ENCODE peak calls at places on chromosomes 12 and 14, in ten cellular contexts. D, H, G, N, L, O, R, X, U and V are unnamed samples.

GRCh38 chr12:104498211-104498801 is 41.6 kb downstream of the CHST11 start:
- DNase-seq in N (no peak), H (no peak), G (no peak), U (no peak), R (no peak), D (no peak), L (no peak), O (peak), X (peak), V (no peak)

GRCh38 chr14:97120204-97121120 is 323.3 kb downstream of the VRK1 start:
- DNase-seq in H (peak), X (peak), N (no peak), O (no peak), G (no peak), R (no peak), U (peak), D (no peak), L (no peak), V (no peak)

GRCh38 chr12:100794441-100795192 is at the start of gene ANO4:
- DNase-seq in L (peak), H (no peak), O (no peak), N (peak), G (peak), D (no peak), R (no peak), U (no peak), X (peak), V (no peak)

GRCh38 chr14:34338056-34338455 is 124.0 kb downstream of the SPTSSA start:
- DNase-seq in X (no peak), U (no peak), G (no peak), D (no peak), R (no peak), O (no peak), H (no peak), N (no peak), L (no peak), V (no peak)

GRCh38 chr12:96327346-96327745 is 72.9 kb downstream of the CDK17 start:
- DNase-seq in R (no peak), N (no peak), U (no peak), H (peak), L (no peak), O (no peak), D (no peak), G (no peak), X (no peak), V (no peak)

GRCh38 chr12:100672075-100672592 is 98.7 kb downstream of the GAS2L3 start:
- DNase-seq in N (no peak), U (no peak), R (no peak), G (no peak), D (no peak), L (no peak), O (no peak), H (peak), X (peak), V (no peak)

GRCh38 chr12:57893460-57894353 is 47.2 kb upstream of the CTDSP2 start:
- DNase-seq in N (peak), R (peak), L (peak), U (no peak), H (peak), O (no peak), G (peak), X (peak), D (no peak), V (peak)

GRCh38 chr14:38838979-38839323 is 264.1 kb downstream of the SEC23A start:
- DNase-seq in O (no peak), L (no peak), U (no peak), H (no peak), N (no peak), R (no peak), D (no peak), X (no peak), G (no peak), V (no peak)

GRCh38 chr12:31849090-31849687 is 110.0 kb upstream of the RESF1 start:
- DNase-seq in N (no peak), X (no peak), L (no peak), G (no peak), H (no peak), D (no peak), O (no peak), R (no peak), U (no peak), V (no peak)

GRCh38 chr12:26373606-26374495 is 178.5 kb downstream of the SSPN start:
- DNase-seq in O (no peak), G (no peak), N (no peak), L (no peak), D (no peak), U (no peak), R (no peak), H (no peak), X (no peak), V (no peak)

GRCh38 chr12:79023261-79023660 is 158.7 kb downstream of the SYT1 start:
- DNase-seq in O (no peak), H (no peak), X (no peak), U (no peak), L (no peak), D (no peak), R (no peak), G (no peak), N (no peak), V (no peak)

GRCh38 chr14:93160353-93160801 is 24.3 kb downstream of the MOAP1 start:
- DNase-seq in H (no peak), R (no peak), N (peak), G (no peak), L (peak), O (no peak), D (no peak), X (peak), U (no peak), V (no peak)

GRCh38 chr14:76208340-76208739 is 56.6 kb downstream of the GPATCH2L start:
- DNase-seq in L (no peak), N (no peak), O (no peak), G (no peak), D (no peak), U (no peak), H (no peak), X (no peak), R (no peak), V (no peak)

GRCh38 chr14:77543637-77544334 is 45.2 kb upstream of the ISM2 start:
- DNase-seq in H (no peak), N (no peak), D (no peak), O (no peak), X (no peak), G (no peak), U (no peak), R (no peak), L (no peak), V (no peak)

GRCh38 chr12:12333407-12333831 is 16.6 kb downstream of the MANSC1 start:
- DNase-seq in L (no peak), R (peak), U (no peak), D (peak), H (peak), N (peak), O (no peak), X (peak), G (no peak), V (no peak)

GRCh38 chr12:130613131-130613530 is 103.0 kb downstream of the RIMBP2 start:
- DNase-seq in N (no peak), H (no peak), X (no peak), L (no peak), D (no peak), R (no peak), O (no peak), U (no peak), G (no peak), V (no peak)

GRCh38 chr14:104221636-104222375 is 83.4 kb downstream of the KIF26A start:
- DNase-seq in D (no peak), L (no peak), O (no peak), H (no peak), X (no peak), G (no peak), U (no peak), R (no peak), N (no peak), V (no peak)

GRCh38 chr14:30553311-30553989 is 5.5 kb upstream of the G2E3 start:
- DNase-seq in O (no peak), D (no peak), H (no peak), R (no peak), G (no peak), N (no peak), L (peak), U (no peak), X (peak), V (no peak)

GRCh38 chr14:80456200-80456599 is 244.9 kb upstream of the DIO2 start:
- DNase-seq in N (no peak), G (no peak), D (no peak), O (no peak), X (peak), L (peak), U (no peak), R (no peak), H (no peak), V (no peak)

GRCh38 chr14:22837059-22837749 is 819 bp downstream of the MMP14 start:
- DNase-seq in N (no peak), R (no peak), O (no peak), L (peak), H (peak), U (no peak), G (no peak), X (peak), D (no peak), V (no peak)

GRCh38 chr14:103562135-103562384 is 397 bp downstream of the BAG5 start:
- DNase-seq in U (no peak), H (no peak), R (no peak), N (no peak), O (no peak), D (no peak), X (no peak), G (no peak), L (peak), V (no peak)

GRCh38 chr14:64628940-64629403 is 75.3 kb upstream of the PLEKHG3 start:
- DNase-seq in U (no peak), H (peak), X (peak), N (no peak), R (peak), G (peak), O (no peak), D (no peak), L (peak), V (no peak)

GRCh38 chr14:103960457-103960856 is 18.1 kb upstream of the RD3L start:
- DNase-seq in L (no peak), O (no peak), X (no peak), N (no peak), U (no peak), D (no peak), G (no peak), H (no peak), R (no peak), V (no peak)